ENCODE peak calls at places on chromosomes 5 and 9, in nine cellular contexts. K is T-helper 2 cell; T is GM12865; Q is CD4-positive, alpha-beta memory T cell; D is brain pericyte; L is HCT116; W is IMR-90; M is cardiac fibroblast; X is HTR-8/SVneo. J is an unnamed sample.

GRCh38 chr9:95351051-95351450 is 33.5 kb upstream of the FANCC start:
- DNase-seq in L (no peak), K (no peak), M (no peak), Q (no peak), T (no peak), X (no peak), D (no peak), W (no peak), J (no peak)

GRCh38 chr5:124007675-124008398 is 495.9 kb downstream of the CSNK1G3 start:
- DNase-seq in W (peak; percentile 4), Q (no peak), M (peak; percentile 13), T (no peak), K (no peak), D (no peak), X (no peak), L (peak; percentile 16), J (no peak)

GRCh38 chr5:133983674-133984073 is 15.2 kb upstream of the C5orf15 start:
- DNase-seq in D (no peak), X (no peak), K (no peak), L (no peak), T (no peak), W (no peak), Q (no peak), M (no peak), J (no peak)

GRCh38 chr5:27241564-27242257 is 203.3 kb upstream of the CDH9 start:
- DNase-seq in Q (no peak), D (peak; percentile 72), L (no peak), K (no peak), T (no peak), X (peak; percentile 29), M (peak; percentile 96), W (peak; percentile 97), J (no peak)

GRCh38 chr9:93636667-93637066 is 60.3 kb downstream of the PHF2 start:
- DNase-seq in D (no peak), Q (no peak), L (no peak), T (no peak), M (no peak), K (no peak), X (no peak), W (no peak), J (no peak)

GRCh38 chr5:54964405-54964804 is 21.0 kb downstream of the ESM1 start:
- DNase-seq in W (no peak), X (no peak), D (no peak), L (no peak), T (no peak), K (no peak), M (no peak), Q (no peak), J (no peak)

GRCh38 chr5:14216902-14217301 is 73.8 kb downstream of the TRIO start:
- DNase-seq in T (no peak), L (no peak), X (no peak), W (no peak), D (no peak), K (no peak), M (no peak), Q (no peak), J (no peak)

GRCh38 chr9:71506821-71507220 is 261.5 kb downstream of the CEMIP2 start:
- DNase-seq in D (no peak), Q (no peak), K (no peak), M (peak; percentile 13), L (no peak), T (no peak), W (peak; percentile 27), X (no peak), J (no peak)

GRCh38 chr5:96474073-96474472 is 41.0 kb upstream of the PCSK1 start:
- DNase-seq in D (no peak), L (no peak), Q (no peak), M (peak; percentile 4), W (no peak), T (no peak), K (no peak), X (no peak), J (no peak)

GRCh38 chr9:125260564-125260963 is 1.1 kb upstream of the GAPVD1 start:
- DNase-seq in W (peak; percentile 54), X (no peak), M (no peak), K (no peak), T (no peak), L (no peak), D (peak; percentile 20), Q (no peak), J (no peak)

GRCh38 chr5:1754531-1755220 is 45.0 kb downstream of the MRPL36 start:
- DNase-seq in K (no peak), D (no peak), W (no peak), T (no peak), M (no peak), L (no peak), Q (no peak), X (no peak), J (no peak)

GRCh38 chr5:79484731-79485130 is 29.2 kb downstream of the HOMER1 start:
- DNase-seq in T (no peak), X (no peak), W (peak; percentile 36), Q (no peak), L (no peak), K (no peak), D (no peak), M (peak; percentile 57), J (no peak)

GRCh38 chr5:136018814-136019777 is 9.7 kb upstream of the TGFBI start:
- DNase-seq in T (no peak), L (no peak), K (no peak), X (peak; percentile 33), D (peak; percentile 97), M (peak; percentile 98), Q (no peak), W (peak; percentile 99), J (no peak)

GRCh38 chr5:68862560-68862959 is 231.3 kb upstream of the SLC30A5 start:
- DNase-seq in K (no peak), L (no peak), Q (no peak), W (no peak), X (no peak), T (no peak), M (no peak), D (no peak), J (no peak)

GRCh38 chr5:57538341-57538955 is 55.8 kb upstream of the ACTBL2 start:
- DNase-seq in D (no peak), T (no peak), X (no peak), L (no peak), Q (no peak), K (no peak), M (peak; percentile 88), W (peak; percentile 79), J (no peak)

GRCh38 chr9:129038109-129038852 is 1.9 kb downstream of the MIGA2 start:
- DNase-seq in K (no peak), D (no peak), W (no peak), M (peak; percentile 26), T (no peak), Q (no peak), L (no peak), X (no peak), J (no peak)

GRCh38 chr5:153926201-153926600 is 112.5 kb downstream of the FAM114A2 start:
- DNase-seq in D (no peak), X (no peak), L (no peak), Q (no peak), M (no peak), T (no peak), W (no peak), K (no peak), J (no peak)

GRCh38 chr5:80755634-80756033 is 100.9 kb upstream of the DHFR start:
- DNase-seq in W (no peak), M (no peak), Q (peak; percentile 45), X (no peak), D (no peak), T (peak; percentile 85), L (no peak), K (no peak), J (no peak)

GRCh38 chr5:112156211-112156610 is 262.9 kb downstream of the EPB41L4A start:
- DNase-seq in Q (no peak), K (no peak), X (no peak), T (no peak), M (no peak), L (no peak), D (no peak), W (no peak), J (no peak)

GRCh38 chr5:76363385-76364261 is 39.5 kb upstream of the IQGAP2 start:
- DNase-seq in L (no peak), X (no peak), D (no peak), K (no peak), Q (no peak), W (no peak), T (no peak), M (no peak), J (no peak)

GRCh38 chr9:112174965-112175795 is at the start of gene SUSD1:
- DNase-seq in W (no peak), D (no peak), T (peak; percentile 50), X (no peak), M (no peak), Q (peak; percentile 48), K (peak; percentile 18), L (no peak), J (no peak)

GRCh38 chr5:111453747-111454146 is 58.6 kb downstream of the STARD4 start:
- DNase-seq in L (no peak), Q (no peak), X (peak; percentile 10), M (peak; percentile 11), K (no peak), T (no peak), D (peak; percentile 26), W (peak; percentile 74), J (no peak)

GRCh38 chr5:100643473-100643872 is 108.3 kb downstream of the FAM174A start:
- DNase-seq in W (no peak), M (peak; percentile 16), D (no peak), X (no peak), T (no peak), L (no peak), K (no peak), Q (no peak), J (no peak)

GRCh38 chr9:22383720-22384119 is 62.9 kb upstream of the DMRTA1 start:
- DNase-seq in K (no peak), X (no peak), L (no peak), D (no peak), M (no peak), W (no peak), Q (no peak), T (no peak), J (no peak)

GRCh38 chr9:73067074-73067473 is 84.6 kb upstream of the ANXA1 start:
- DNase-seq in T (peak; percentile 16), M (no peak), W (no peak), L (no peak), X (no peak), Q (no peak), K (no peak), D (no peak), J (no peak)

GRCh38 chr5:130066644-130067043 is 162.4 kb downstream of the CHSY3 start:
- DNase-seq in W (no peak), Q (no peak), K (no peak), M (peak; percentile 68), T (no peak), D (no peak), L (no peak), X (no peak), J (no peak)

GRCh38 chr5:80206282-80206681 is 49.6 kb downstream of the SERINC5 start:
- DNase-seq in Q (no peak), K (no peak), L (no peak), X (no peak), D (no peak), M (peak; percentile 64), W (peak; percentile 86), T (no peak), J (no peak)

GRCh38 chr5:161966544-161966943 is 101.0 kb upstream of the GABRG2 start:
- DNase-seq in L (no peak), T (peak; percentile 5), K (no peak), X (no peak), D (no peak), Q (no peak), M (no peak), W (no peak), J (no peak)

GRCh38 chr5:95966005-95966404 is 4.4 kb upstream of the ELL2 start:
- DNase-seq in Q (no peak), T (no peak), X (no peak), L (no peak), W (no peak), K (no peak), D (no peak), M (no peak), J (no peak)

GRCh38 chr5:45037927-45038326 is 229.2 kb downstream of the MRPS30 start:
- DNase-seq in X (no peak), D (no peak), W (no peak), M (no peak), T (no peak), K (no peak), L (no peak), Q (no peak), J (no peak)

GRCh38 chr9:117169089-117169488 is 245.8 kb downstream of the ASTN2 start:
- DNase-seq in X (no peak), M (no peak), K (no peak), T (no peak), W (no peak), Q (no peak), D (no peak), L (no peak), J (no peak)